ENCODE peak calls at places on chromosomes 13 and 19, in six cellular contexts. Y is neural progenitor cell, B is colonic mucosa, M is astrocyte of the cerebellum, E is fibroblast of villous mesenchyme, C is tibial artery. I is an unnamed sample.

GRCh38 chr19:56312787-56313343 is 1.8 kb downstream of the ZSCAN5A start:
- DNase-seq in C (no peak), E (no peak), Y (no peak), M (no peak), B (no peak), I (no peak)

GRCh38 chr19:35362261-35363000 is 4.2 kb downstream of the FFAR3 start:
- DNase-seq in M (no peak), C (no peak), B (no peak), Y (no peak), E (no peak), I (no peak)

GRCh38 chr19:3142292-3142670 is 6.4 kb downstream of the GNA15 start:
- DNase-seq in C (no peak), E (peak; percentile 62), M (no peak), Y (no peak), B (no peak), I (no peak)

GRCh38 chr13:76725211-76725610 is 161.0 kb downstream of the KCTD12 start:
- DNase-seq in E (peak; percentile 56), Y (no peak), M (peak; percentile 57), B (no peak), C (no peak), I (no peak)

GRCh38 chr13:82467626-82468025 is 1414.6 kb downstream of the SLITRK1 start:
- DNase-seq in C (no peak), E (no peak), B (no peak), M (no peak), Y (no peak), I (no peak)

GRCh38 chr13:21825801-21826200 is 154.9 kb downstream of the FGF9 start:
- DNase-seq in E (peak; percentile 18), B (no peak), M (no peak), C (no peak), Y (no peak), I (no peak)

GRCh38 chr19:15452111-15453047 is 2.6 kb upstream of the WIZ start:
- DNase-seq in B (peak; percentile 86), E (peak; percentile 86), M (no peak), C (peak; percentile 95), Y (peak; percentile 96), I (peak; percentile 90)

GRCh38 chr13:23433171-23434153 is at the start of gene SACS:
- DNase-seq in E (peak; percentile 31), Y (peak; percentile 95), M (peak; percentile 57), C (no peak), B (no peak), I (no peak)

GRCh38 chr13:41273806-41274441 is 10.5 kb upstream of the MTRF1 start:
- DNase-seq in B (no peak), E (no peak), Y (no peak), C (no peak), M (no peak), I (no peak)

GRCh38 chr13:53782400-53783030 is 753.9 kb downstream of the OLFM4 start:
- DNase-seq in Y (peak; percentile 78), C (no peak), M (peak; percentile 43), E (peak; percentile 24), B (peak; percentile 17), I (no peak)

GRCh38 chr19:49362048-49362925 is at the start of gene TEAD2:
- DNase-seq in M (no peak), C (peak; percentile 90), Y (peak; percentile 90), E (peak; percentile 66), B (peak; percentile 86), I (peak; percentile 69)

GRCh38 chr19:36067681-36068080 is 13.0 kb downstream of the WDR62 start:
- DNase-seq in M (no peak), B (no peak), Y (no peak), C (no peak), E (no peak), I (no peak)

GRCh38 chr13:20351279-20352022 is 119.3 kb upstream of the GJB6 start:
- DNase-seq in B (no peak), C (no peak), M (peak; percentile 86), Y (no peak), E (peak; percentile 87), I (no peak)

GRCh38 chr19:48530770-48531169 is 19.1 kb upstream of the LMTK3 start:
- DNase-seq in B (no peak), Y (no peak), M (no peak), E (no peak), C (no peak), I (no peak)

GRCh38 chr13:103324641-103325040 is 258.4 kb upstream of the SLC10A2 start:
- DNase-seq in E (no peak), Y (no peak), C (no peak), B (no peak), M (no peak), I (no peak)

GRCh38 chr19:16315825-16316505 is 8.7 kb upstream of the KLF2 start:
- DNase-seq in B (peak; percentile 41), E (peak; percentile 99), M (peak; percentile 89), Y (no peak), C (peak; percentile 78), I (no peak)

GRCh38 chr13:36395280-36395679 is 37.0 kb upstream of the CCNA1 start:
- DNase-seq in C (no peak), Y (no peak), B (no peak), M (peak; percentile 50), E (peak; percentile 67), I (no peak)

GRCh38 chr13:20174656-20175405 is 14.0 kb upstream of the GJA3 start:
- DNase-seq in Y (no peak), E (peak; percentile 97), B (peak; percentile 70), C (peak; percentile 82), M (peak; percentile 68), I (peak; percentile 44)

GRCh38 chr13:24668955-24669354 is 11.3 kb upstream of the ATP12A start:
- DNase-seq in B (peak; percentile 93), E (no peak), M (no peak), C (no peak), Y (no peak), I (no peak)

GRCh38 chr13:110790371-110790770 is 76.9 kb downstream of the ING1 start:
- DNase-seq in Y (no peak), E (no peak), B (no peak), M (no peak), C (no peak), I (no peak)

GRCh38 chr13:43693639-43694038 is 93.1 kb downstream of the ENOX1 start:
- DNase-seq in M (no peak), C (no peak), E (no peak), B (no peak), Y (no peak), I (no peak)

GRCh38 chr19:799076-799881 is 2.0 kb downstream of the PTBP1 start:
- DNase-seq in M (no peak), E (peak; percentile 72), C (no peak), B (no peak), Y (peak; percentile 79), I (no peak)

GRCh38 chr19:1591421-1592022 is 1.1 kb downstream of the MBD3 start:
- DNase-seq in Y (peak; percentile 65), C (no peak), M (no peak), E (peak; percentile 12), B (no peak), I (no peak)

GRCh38 chr13:102812616-102813287 is 13.8 kb downstream of the BIVM start:
- DNase-seq in M (no peak), E (peak; percentile 22), C (no peak), Y (peak; percentile 8), B (no peak), I (no peak)

GRCh38 chr13:44088911-44089851 is 209.5 kb downstream of the LACC1 start:
- DNase-seq in M (no peak), B (no peak), C (no peak), Y (no peak), E (no peak), I (no peak)

GRCh38 chr13:73721571-73721970 is 412.6 kb downstream of the KLF12 start:
- DNase-seq in Y (no peak), C (no peak), E (no peak), B (no peak), M (no peak), I (no peak)

GRCh38 chr19:32691952-32692726 is 518 bp downstream of the NUDT19 start:
- DNase-seq in E (peak; percentile 69), C (peak; percentile 77), Y (peak; percentile 73), B (peak; percentile 60), M (no peak), I (no peak)

DNA sequence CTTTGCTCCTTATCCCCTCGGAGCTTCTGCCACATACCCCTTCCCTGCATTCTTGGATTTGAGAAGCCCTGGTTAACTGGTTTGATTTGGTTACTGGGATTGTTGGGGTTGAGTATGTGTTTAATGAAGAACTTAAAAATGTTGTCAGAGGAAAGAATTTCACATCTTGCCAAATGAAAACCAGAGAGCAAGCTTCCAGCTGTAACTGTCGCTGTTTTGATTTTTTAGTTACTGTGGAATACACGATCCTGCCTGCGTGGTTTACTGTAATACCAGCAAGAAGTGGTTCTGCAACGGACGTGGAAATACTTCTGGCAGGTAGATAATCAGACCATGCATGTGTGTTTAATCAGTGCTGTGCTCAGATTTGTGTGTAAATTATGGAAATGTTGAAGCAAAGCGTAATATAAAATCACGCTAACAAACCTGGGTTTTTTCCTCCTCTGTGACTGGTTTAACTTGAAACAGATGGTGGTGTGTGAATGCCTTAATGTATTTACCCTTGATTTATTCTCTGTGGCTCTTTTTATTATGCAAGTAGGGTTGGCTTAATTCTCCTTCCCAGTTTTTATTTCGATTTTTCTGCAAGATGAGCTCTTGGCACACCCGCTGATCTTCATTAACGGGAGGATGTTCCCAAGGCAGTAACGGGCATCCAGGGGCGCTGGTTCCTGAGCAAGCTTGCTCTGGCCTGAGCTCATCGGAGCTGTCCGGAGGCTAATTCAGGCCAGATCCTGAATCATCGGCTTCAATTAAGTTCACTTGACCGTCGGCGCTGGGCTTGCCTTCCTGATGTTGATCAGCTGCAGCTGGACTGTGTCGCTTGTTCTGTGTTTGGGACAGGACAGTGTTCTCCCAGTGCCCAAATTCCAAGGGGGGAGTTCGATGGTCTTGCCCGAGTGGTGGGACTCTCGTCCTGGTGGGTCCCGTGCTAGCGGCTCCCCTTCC is 16.0 kb downstream of the UPF1 start:
- DNase-seq in E (peak; percentile 70), B (no peak), C (no peak), Y (no peak), M (no peak), I (no peak)
- TF ChIP-seq CTCF in E (no peak), B (no peak), C (no peak), Y (no peak), M (no peak), I (no peak)

GRCh38 chr19:37333457-37333856 is 37.4 kb upstream of the ZNF527 start:
- DNase-seq in Y (no peak), B (no peak), M (no peak), E (no peak), C (no peak), I (no peak)
- H3K4me3 ChIP-seq in Y (no peak overlapping the region), B (no peak overlapping the region), M (no peak overlapping the region), E (no peak overlapping the region), C (no peak overlapping the region), I (no peak overlapping the region)

DNA sequence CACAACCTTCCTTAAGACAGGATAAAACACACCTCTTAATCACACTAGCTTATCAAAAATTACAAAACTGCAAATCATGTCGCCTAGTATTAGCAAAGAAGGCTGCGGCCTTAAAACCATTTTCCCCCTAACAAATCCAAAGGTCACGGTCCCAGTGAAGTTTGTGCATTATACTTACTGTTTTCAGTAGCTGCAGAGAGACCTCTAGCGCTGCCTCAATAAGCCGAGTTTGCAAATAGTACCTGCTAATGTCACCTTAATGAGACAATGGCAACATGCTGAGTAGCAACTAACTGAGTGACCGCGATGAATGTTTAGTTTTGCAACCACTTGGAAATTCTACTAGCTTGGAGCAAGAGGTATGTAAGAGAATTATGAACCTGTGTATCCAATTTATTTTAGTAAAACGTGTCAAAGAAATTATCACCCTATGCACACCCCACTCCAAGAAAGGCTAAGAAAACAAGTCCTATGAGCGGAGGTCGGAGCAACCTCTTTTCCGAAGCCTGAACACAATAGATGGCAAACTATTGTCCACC is 1.2 kb downstream of the KPNA3 start:
- DNase-seq in B (peak; percentile 58), C (no peak), E (peak; percentile 36), Y (peak; percentile 50), M (no peak), I (no peak)
- TF ChIP-seq CTCF in B (no peak), C (no peak), E (no peak), Y (no peak), M (peak; percentile 10), I (no peak)

GRCh38 chr19:37929512-37929911 is 22.5 kb downstream of the SIPA1L3 start:
- DNase-seq in M (no peak), B (no peak), C (no peak), E (no peak), Y (no peak), I (no peak)
- H3K4me3 ChIP-seq in M (no peak overlapping the region), B (no peak overlapping the region), C (no peak overlapping the region), E (no peak overlapping the region), Y (no peak overlapping the region), I (no peak overlapping the region)